ENCODE peak calls at places on chromosomes 2 and 18, in five cellular contexts. S, W, U, Q and H are unnamed samples.
A peak's percentile ranks its signal among the peaks of the same experiment; 100 is the strongest.

GRCh38 chr2:197628043-197628500 is 47.3 kb downstream of the RFTN2 start:
- DNase-seq in S (no peak), W (no peak), U (peak; percentile 4), Q (no peak), H (no peak)

GRCh38 chr18:8948471-8949149 is 153.9 kb upstream of the NDUFV2 start:
- DNase-seq in S (no peak), W (no peak), U (peak; percentile 86), Q (no peak), H (peak; percentile 47)

GRCh38 chr2:199261936-199262335 is 195.8 kb downstream of the SATB2 start:
- DNase-seq in S (no peak), W (no peak), U (no peak), Q (no peak), H (no peak)

GRCh38 chr2:31304831-31305230 is 70.9 kb downstream of the EHD3 start:
- DNase-seq in S (no peak), W (no peak), U (no peak), Q (no peak), H (no peak)

GRCh38 chr18:73766915-73767314 is 380.7 kb downstream of the FBXO15 start:
- DNase-seq in S (no peak), W (no peak), U (no peak), Q (no peak), H (no peak)

GRCh38 chr2:2046497-2046896 is 284.6 kb downstream of the MYT1L start:
- DNase-seq in S (no peak), W (no peak), U (no peak), Q (no peak), H (peak; percentile 3)

GRCh38 chr2:218811382-218811781 is 20.2 kb downstream of the PRKAG3 start:
- DNase-seq in S (no peak), W (no peak), U (peak; percentile 40), Q (no peak), H (no peak)

GRCh38 chr2:194103941-194104655 is 1552.9 kb upstream of the SLC39A10 start:
- DNase-seq in S (no peak), W (no peak), U (peak; percentile 18), Q (no peak), H (no peak)

GRCh38 chr18:42298744-42299685 is 344.0 kb downstream of the PIK3C3 start:
- DNase-seq in S (peak; percentile 35), W (peak; percentile 70), U (peak; percentile 78), Q (peak; percentile 60), H (peak; percentile 97)

GRCh38 chr2:61210332-61210981 is 48.5 kb downstream of the C2orf74 start:
- DNase-seq in S (no peak), W (no peak), U (peak; percentile 89), Q (no peak), H (no peak)

GRCh38 chr2:210195066-210195852 is 24.1 kb upstream of the KANSL1L start:
- DNase-seq in S (no peak), W (no peak), U (peak; percentile 57), Q (no peak), H (peak; percentile 64)

GRCh38 chr2:159615936-159616733 is at the start of gene BAZ2B:
- DNase-seq in S (no peak), W (peak; percentile 65), U (peak; percentile 90), Q (peak; percentile 34), H (peak; percentile 61)

GRCh38 chr2:237449193-237449797 is 35.3 kb upstream of the COL6A3 start:
- DNase-seq in S (no peak), W (peak; percentile 55), U (no peak), Q (no peak), H (no peak)

GRCh38 chr2:240624950-240625621 is at the start of gene GPR35:
- DNase-seq in S (peak; percentile 40), W (no peak), U (peak; percentile 65), Q (peak; percentile 86), H (peak; percentile 1)

GRCh38 chr2:2263196-2263829 is 67.8 kb downstream of the MYT1L start:
- DNase-seq in S (no peak), W (no peak), U (no peak), Q (no peak), H (peak; percentile 39)

GRCh38 chr2:110832740-110833139 is 100.4 kb downstream of the ACOXL start:
- DNase-seq in S (no peak), W (no peak), U (no peak), Q (no peak), H (no peak)

GRCh38 chr18:23838801-23839366 is 149.6 kb downstream of the LAMA3 start:
- DNase-seq in S (no peak), W (no peak), U (peak; percentile 85), Q (no peak), H (no peak)